ENCODE peak calls at places on chromosomes 3 and 15, in six cellular contexts. U, O, X, Z, B and R are unnamed samples.

GRCh38 chr3:73401058-73401457 is 223.7 kb downstream of the PDZRN3 start:
- DNase-seq in X (no peak), B (no peak), Z (no peak), O (no peak), U (no peak), R (no peak)

GRCh38 chr15:88018865-88019626 is 237.5 kb downstream of the NTRK3 start:
- DNase-seq in O (no peak), Z (no peak), B (no peak), U (no peak), X (no peak), R (no peak)

GRCh38 chr15:87850916-87851315 is 405.6 kb downstream of the NTRK3 start:
- DNase-seq in U (no peak), X (no peak), Z (no peak), B (no peak), O (no peak), R (no peak)

GRCh38 chr15:71472699-71473098 is 337.7 kb upstream of the NR2E3 start:
- DNase-seq in Z (no peak), B (no peak), O (no peak), X (no peak), U (no peak), R (no peak)

GRCh38 chr3:129563332-129563731 is 20.4 kb downstream of the H1-8 start:
- DNase-seq in U (peak; percentile 7), B (no peak), Z (no peak), O (no peak), X (no peak), R (no peak)

GRCh38 chr3:183385698-183386590 is 42.5 kb downstream of the MCF2L2 start:
- DNase-seq in B (no peak), O (no peak), U (no peak), X (peak; percentile 47), Z (no peak), R (no peak)

GRCh38 chr15:89948796-89949195 is 36.0 kb upstream of the ARPIN start:
- DNase-seq in O (no peak), B (no peak), Z (no peak), U (no peak), X (no peak), R (no peak)

GRCh38 chr3:188417329-188417728 is 263.4 kb downstream of the LPP start:
- DNase-seq in U (no peak), Z (peak; percentile 76), B (no peak), O (no peak), X (no peak), R (no peak)

GRCh38 chr3:119338749-119339148 is 44.6 kb downstream of the ARHGAP31 start:
- DNase-seq in Z (no peak), B (no peak), X (no peak), U (no peak), O (no peak), R (no peak)

GRCh38 chr15:69080203-69080957 is 65.9 kb downstream of the NOX5 start:
- DNase-seq in O (no peak), U (no peak), Z (no peak), B (no peak), X (peak; percentile 48), R (no peak)

GRCh38 chr3:41881233-41881821 is 80.6 kb downstream of the ULK4 start:
- DNase-seq in X (peak; percentile 29), B (no peak), Z (no peak), U (no peak), O (no peak), R (no peak)

GRCh38 chr3:32819086-32819450 is 1.3 kb downstream of the TRIM71 start:
- DNase-seq in U (no peak), B (no peak), Z (no peak), X (no peak), O (peak; percentile 11), R (no peak)

GRCh38 chr15:49507261-49507660 is 84.2 kb downstream of the FGF7 start:
- DNase-seq in B (no peak), X (no peak), U (no peak), Z (no peak), O (no peak), R (no peak)

GRCh38 chr3:196994056-196994455 is 25.4 kb upstream of the PIGZ start:
- DNase-seq in Z (peak; percentile 53), U (no peak), O (peak; percentile 70), X (no peak), B (no peak), R (no peak)

GRCh38 chr3:81684739-81685395 is 76.6 kb downstream of the GBE1 start:
- DNase-seq in U (no peak), B (no peak), O (no peak), X (no peak), Z (no peak), R (no peak)

GRCh38 chr3:57151021-57151449 is 14.1 kb downstream of the IL17RD start:
- DNase-seq in X (peak; percentile 60), U (no peak), B (no peak), Z (no peak), O (no peak), R (no peak)

GRCh38 chr3:157531301-157531660 is 28.1 kb upstream of the VEPH1 start:
- DNase-seq in B (no peak), U (no peak), O (no peak), X (no peak), Z (no peak), R (no peak)

GRCh38 chr3:72487946-72488735 is 360.1 kb downstream of the SHQ1 start:
- DNase-seq in B (no peak), O (no peak), Z (no peak), U (no peak), X (no peak), R (no peak)

GRCh38 chr3:57173687-57174086 is 8.5 kb upstream of the IL17RD start:
- DNase-seq in Z (no peak), X (no peak), O (no peak), U (no peak), B (no peak), R (no peak)

GRCh38 chr3:179991104-179991503 is 45.6 kb downstream of the PEX5L start:
- DNase-seq in B (no peak), U (no peak), Z (no peak), X (no peak), O (no peak), R (no peak)

GRCh38 chr3:102060814-102061213 is 211.5 kb downstream of the NFKBIZ start:
- DNase-seq in Z (no peak), U (no peak), O (no peak), X (no peak), B (no peak), R (no peak)

GRCh38 chr15:68829068-68829467 is 8.4 kb upstream of the ANP32A start:
- DNase-seq in O (no peak), X (no peak), U (no peak), B (no peak), Z (no peak), R (no peak)

GRCh38 chr15:74208901-74209559 is 6.4 kb upstream of the STRA6 start:
- DNase-seq in Z (no peak), X (no peak), B (no peak), U (no peak), O (no peak), R (no peak)

GRCh38 chr15:81293728-81294500 is 30.0 kb downstream of the STARD5 start:
- DNase-seq in U (no peak), X (peak; percentile 50), Z (peak; percentile 58), O (no peak), B (peak; percentile 72), R (no peak)
- H3K27ac ChIP-seq in U (no peak overlapping the region), X (no peak overlapping the region), Z (no peak overlapping the region), O (no peak overlapping the region), B (peak overlapping the region; percentile 77), R (no peak overlapping the region)

GRCh38 chr3:104553121-104553520 is 813.6 kb upstream of the ALCAM start:
- DNase-seq in U (no peak), B (no peak), X (no peak), Z (no peak), O (no peak), R (no peak)
- H3K27ac ChIP-seq in U (no peak overlapping the region), B (no peak overlapping the region), X (no peak overlapping the region), Z (no peak overlapping the region), O (no peak overlapping the region), R (no peak overlapping the region)

GRCh38 chr15:101458158-101458895 is 31.2 kb downstream of the PCSK6 start:
- DNase-seq in B (no peak), Z (no peak), O (peak; percentile 43), X (no peak), U (no peak), R (no peak)
- H3K27ac ChIP-seq in B (peak overlapping the region; percentile 28), Z (no peak overlapping the region), O (no peak overlapping the region), X (no peak overlapping the region), U (peak overlapping the region; percentile 30), R (no peak overlapping the region)

GRCh38 chr3:117404153-117404552 is 694.6 kb downstream of the TUSC7 start:
- DNase-seq in O (no peak), Z (no peak), U (no peak), B (no peak), X (no peak), R (no peak)

GRCh38 chr3:117404756-117405155 is 695.2 kb downstream of the TUSC7 start:
- DNase-seq in O (no peak), X (no peak), Z (no peak), B (no peak), U (no peak), R (no peak)

GRCh38 chr3:117398166-117398954 is 688.8 kb downstream of the TUSC7 start:
- DNase-seq in B (no peak), Z (no peak), X (no peak), U (no peak), O (no peak), R (no peak)

GRCh38 chr3:117400303-117400702 is 690.7 kb downstream of the TUSC7 start:
- DNase-seq in U (no peak), X (no peak), O (no peak), Z (no peak), B (no peak), R (no peak)

GRCh38 chr3:117399311-117400068 is 689.9 kb downstream of the TUSC7 start:
- DNase-seq in X (no peak), Z (no peak), O (no peak), B (no peak), U (no peak), R (no peak)
- H3K27ac ChIP-seq in X (no peak overlapping the region), Z (no peak overlapping the region), O (no peak overlapping the region), B (no peak overlapping the region), U (no peak overlapping the region), R (no peak overlapping the region)

DNA sequence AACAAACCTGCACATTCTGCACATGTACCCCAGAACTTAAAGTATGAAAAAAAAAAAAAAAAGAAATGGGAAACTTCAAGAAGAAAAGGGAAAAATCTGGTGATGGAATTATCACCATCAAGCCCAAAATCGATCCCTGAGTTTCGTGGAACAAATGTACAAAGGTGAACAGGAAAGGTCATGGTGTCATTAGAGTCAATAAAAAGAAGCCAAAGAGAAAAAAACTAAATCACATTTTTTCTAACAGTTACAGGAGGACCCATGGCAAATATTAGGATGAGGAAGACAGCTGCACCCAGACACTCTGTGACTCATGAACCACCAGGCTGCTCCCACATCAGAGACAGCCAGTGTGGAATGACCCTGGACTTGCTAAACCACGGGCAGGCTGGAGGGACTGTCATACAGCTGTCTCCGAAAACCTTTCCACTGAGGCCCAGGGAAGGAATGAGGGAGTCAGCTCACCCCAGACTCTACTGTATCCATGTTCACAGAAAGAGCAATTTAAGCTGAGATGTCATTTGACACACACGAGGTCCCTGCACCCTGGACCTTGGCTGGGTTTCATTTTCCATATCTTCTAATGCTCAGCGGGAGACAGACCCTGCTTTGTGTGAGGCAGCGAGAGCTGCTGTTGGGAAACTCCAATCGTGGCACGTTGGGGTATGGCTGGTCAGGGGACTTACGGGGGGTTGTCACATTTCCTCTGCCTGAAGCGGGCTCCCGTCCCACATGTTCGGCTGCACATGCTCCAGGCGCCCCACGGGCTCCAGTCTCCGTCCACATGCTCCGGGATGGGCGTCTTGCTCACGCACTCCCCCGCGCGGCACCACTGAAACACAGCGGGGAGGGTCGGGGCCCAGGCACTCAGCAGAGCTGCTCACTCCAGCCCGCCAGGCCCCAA is 210.2 kb downstream of the ADAMTS17 start:
- DNase-seq in X (no peak), Z (no peak), U (no peak), B (peak; percentile 62), O (peak; percentile 82), R (no peak)
- H3K27ac ChIP-seq in X (no peak overlapping the region), Z (no peak overlapping the region), U (no peak overlapping the region), B (no peak overlapping the region), O (no peak overlapping the region), R (no peak overlapping the region)

GRCh38 chr3:24498391-24498790 is 3.7 kb upstream of the THRB start:
- DNase-seq in U (no peak), X (no peak), Z (no peak), O (no peak), B (no peak), R (no peak)
- H3K27ac ChIP-seq in U (no peak overlapping the region), X (no peak overlapping the region), Z (no peak overlapping the region), O (no peak overlapping the region), B (no peak overlapping the region), R (no peak overlapping the region)